ENCODE peak calls at places on chromosomes 12 and 14, in four cellular contexts. M, B, J and F are unnamed samples.

GRCh38 chr12:4416276-4416675 is 29.3 kb downstream of the FGF6 start:
- DNase-seq in M (no peak), B (no peak), J (no peak), F (no peak)

GRCh38 chr14:96626121-96626768 is 124.1 kb downstream of the PAPOLA start:
- DNase-seq in M (no peak), B (no peak), J (no peak), F (no peak)

GRCh38 chr14:100534528-100535286 is 52.5 kb downstream of the BEGAIN start:
- DNase-seq in M (no peak), B (no peak), J (no peak), F (no peak)

GRCh38 chr12:18454330-18454729 is 193.0 kb downstream of the PIK3C2G start:
- DNase-seq in M (no peak), B (no peak), J (no peak), F (no peak)

GRCh38 chr12:8912910-8913309 is 1.4 kb upstream of the PHC1 start:
- DNase-seq in M (no peak), B (peak; percentile 12), J (no peak), F (peak; percentile 36)

GRCh38 chr14:103629503-103630121 is 601 bp downstream of the KLC1 start:
- DNase-seq in M (no peak), B (peak; percentile 59), J (peak; percentile 80), F (no peak)

GRCh38 chr14:50031534-50032313 is 84.6 kb downstream of the VCPKMT start:
- DNase-seq in M (no peak), B (no peak), J (no peak), F (no peak)

GRCh38 chr14:103511022-103511693 is 11.5 kb downstream of the CKB start:
- DNase-seq in M (no peak), B (no peak), J (no peak), F (no peak)

GRCh38 chr12:28536088-28536487 is 345.8 kb downstream of the CCDC91 start:
- DNase-seq in M (no peak), B (no peak), J (no peak), F (no peak)

GRCh38 chr12:19206493-19207077 is 77.1 kb downstream of the PLEKHA5 start:
- DNase-seq in M (no peak), B (no peak), J (no peak), F (no peak)

GRCh38 chr12:51329742-51330141 is 5.8 kb upstream of the BIN2 start:
- DNase-seq in M (no peak), B (no peak), J (no peak), F (no peak)

GRCh38 chr12:90809941-90810340 is 145.0 kb downstream of the CCER1 start:
- DNase-seq in M (no peak), B (no peak), J (no peak), F (no peak)

DNA sequence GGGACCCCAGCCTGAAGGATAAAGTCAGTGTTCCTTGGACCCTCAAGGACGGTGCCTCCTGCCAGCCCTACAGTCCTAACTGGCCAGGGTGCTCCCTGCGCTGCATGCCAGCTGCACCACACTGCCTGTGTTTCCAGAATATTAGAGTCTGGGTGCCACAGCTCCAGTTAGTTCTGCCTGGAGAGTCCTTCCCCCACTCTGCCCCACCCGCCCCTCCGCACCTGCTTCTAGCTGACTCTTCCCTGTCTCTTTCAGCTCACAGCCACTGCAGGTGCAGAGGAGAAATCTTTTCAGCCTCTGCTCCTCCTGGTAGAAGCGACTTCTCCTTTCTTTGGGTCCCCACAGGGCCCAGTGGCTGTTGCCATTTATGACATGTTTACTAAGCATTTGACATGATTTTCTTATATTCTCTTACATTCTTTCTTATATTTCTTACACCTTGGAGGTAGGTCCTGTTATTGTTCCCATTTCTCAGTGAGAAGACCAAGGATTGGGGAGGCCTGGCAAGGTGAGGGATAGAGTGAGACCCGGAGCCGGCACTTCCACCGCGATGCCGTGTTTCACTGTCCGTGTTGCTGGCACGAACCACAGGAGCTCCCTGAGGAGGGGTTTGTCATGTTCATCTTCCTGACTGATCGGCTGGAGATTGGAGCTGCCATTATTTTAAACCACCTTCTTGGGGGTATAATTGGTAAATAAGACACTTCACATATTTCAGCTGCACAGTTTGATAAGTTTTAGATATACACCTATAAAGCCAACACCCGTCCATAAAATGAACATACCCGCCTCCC is 29.4 kb downstream of the SYNE3 start:
- DNase-seq in M (no peak), B (no peak), J (no peak), F (no peak)
- TF ChIP-seq PHF8 in M (no peak), B (no peak), J (no peak), F (no peak)

DNA sequence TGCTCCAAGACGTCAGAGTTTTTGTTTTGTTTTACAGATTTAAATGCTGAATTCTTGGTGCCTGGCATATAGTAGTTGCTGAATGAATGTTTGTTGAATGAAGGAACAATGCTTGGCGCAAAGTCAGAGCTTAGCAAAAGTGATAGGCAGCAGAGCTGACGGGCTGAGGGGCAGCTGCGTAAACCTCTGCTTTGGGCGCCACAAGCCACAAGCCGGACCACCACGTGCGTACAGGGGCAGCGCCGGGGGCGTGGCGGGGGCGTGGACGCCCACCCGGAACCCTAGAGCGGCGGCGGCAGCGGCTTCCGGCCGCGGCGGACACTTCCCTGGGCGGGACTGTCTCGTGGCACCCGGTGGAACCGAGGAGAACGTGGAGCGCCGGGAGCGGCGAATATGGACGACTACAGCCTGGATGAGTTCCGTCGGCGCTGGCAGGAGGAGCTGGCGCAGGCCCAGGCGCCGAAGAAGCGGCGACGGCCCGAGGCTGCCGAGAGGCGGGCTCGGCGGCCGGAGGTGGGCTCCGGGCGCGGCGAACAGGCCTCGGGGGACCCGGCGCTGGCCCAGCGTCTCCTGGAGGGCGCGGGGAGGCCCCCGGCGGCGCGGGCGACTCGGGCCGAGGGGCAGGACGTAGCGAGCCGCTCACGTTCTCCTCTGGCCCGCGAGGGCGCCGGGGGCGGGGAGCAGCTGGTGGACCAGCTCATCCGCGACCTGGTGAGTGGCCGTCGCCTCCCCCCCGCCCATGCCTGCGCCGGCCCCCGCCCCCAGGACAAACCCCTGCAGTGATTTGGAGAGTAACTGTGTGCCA is at the start of gene FBXW8:
- DNase-seq in M (peak; percentile 61), B (peak; percentile 88), J (peak; percentile 87), F (peak; percentile 87)
- TF ChIP-seq POLR2A in M (peak; percentile 79), B (peak; percentile 66), J (peak; percentile 17), F (peak; percentile 81)

GRCh38 chr12:6684609-6685008 is 4.6 kb downstream of the ZNF384 start:
- DNase-seq in M (peak; percentile 57), B (peak; percentile 30), J (peak; percentile 54), F (peak; percentile 56)
- TF ChIP-seq PHF8 in M (no peak), B (no peak), J (no peak), F (no peak)

DNA sequence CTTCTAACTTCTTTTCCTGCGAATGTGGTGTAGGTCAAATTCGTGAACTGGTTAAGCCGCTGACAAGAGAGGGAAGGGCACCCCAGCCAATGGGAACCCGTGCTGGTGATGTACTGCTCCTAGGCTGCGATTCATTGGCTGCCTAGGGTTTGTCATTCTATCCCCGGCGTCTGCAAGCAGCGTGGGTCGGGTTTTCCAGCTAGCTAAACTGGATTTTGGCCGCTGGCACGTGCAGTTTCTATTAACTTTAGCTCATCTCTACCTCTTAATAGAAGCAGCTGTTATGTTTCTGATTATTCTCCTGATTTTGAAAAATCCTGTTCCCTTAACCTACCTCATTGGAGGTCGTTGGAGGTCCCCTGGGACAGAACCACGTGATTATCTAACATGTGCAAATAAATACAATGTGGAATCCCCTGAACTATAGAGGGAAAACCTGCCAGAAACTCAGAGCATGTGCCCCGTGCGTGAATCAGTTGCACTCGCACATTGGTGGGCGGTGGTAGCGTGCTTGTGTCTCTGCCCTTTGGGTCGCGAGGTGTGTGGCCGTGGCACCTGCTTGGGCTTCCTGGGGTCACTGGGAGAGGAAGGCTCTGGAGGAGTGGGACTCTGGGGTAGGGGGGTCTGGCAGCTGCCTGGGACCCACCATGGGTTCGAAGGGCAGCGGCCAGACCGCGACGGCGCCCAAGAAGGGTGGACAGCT is 876 bp upstream of the PPM1A start:
- DNase-seq in M (peak; percentile 89), B (peak; percentile 87), J (peak; percentile 77), F (peak; percentile 94)
- TF ChIP-seq POLR2A in M (peak; percentile 68), B (no peak), J (peak; percentile 72), F (no peak)